ENCODE peak calls at places on chromosome 16, in four cellular contexts. K is PC-9, J is A549, H is suprapubic skin. P is an unnamed sample. For H3K4me1, the result is how much of the 10 kb centered on the place peaks cover.

GRCh38 chr16:23863511-23864422 is 28.0 kb downstream of the PRKCB start:
- DNase-seq in K (no peak), J (no peak), H (no peak), P (no peak)

GRCh38 chr16:89373355-89374110 is 116.8 kb downstream of the ANKRD11 start:
- DNase-seq in K (no peak), J (no peak), H (no peak), P (no peak)

GRCh38 chr16:55418586-55418985 is 60.4 kb upstream of the MMP2 start:
- DNase-seq in K (no peak), J (no peak), H (no peak), P (no peak)

GRCh38 chr16:78926723-78927200 is 673.8 kb downstream of the MAF start:
- DNase-seq in K (no peak), J (no peak), H (no peak), P (no peak)

GRCh38 chr16:11151156-11151904 is 104.7 kb downstream of the SOCS1 start:
- DNase-seq in K (peak), J (no peak), H (no peak), P (no peak)

GRCh38 chr16:11224096-11224893 is 31.7 kb downstream of the SOCS1 start:
- DNase-seq in K (no peak), J (no peak), H (peak), P (peak)

GRCh38 chr16:11160676-11161115 is 95.3 kb downstream of the SOCS1 start:
- DNase-seq in K (peak), J (no peak), H (no peak), P (no peak)

GRCh38 chr16:9469512-9469911 is 378.1 kb downstream of the HAPSTR1 start:
- DNase-seq in K (no peak), J (peak), H (no peak), P (no peak)

GRCh38 chr16:23296994-23297393 is 5.1 kb upstream of the SCNN1B start:
- DNase-seq in K (peak), J (peak), H (no peak), P (peak)

GRCh38 chr16:76360384-76360783 is 83.2 kb downstream of the CNTNAP4 start:
- DNase-seq in K (no peak), J (no peak), H (no peak), P (no peak)

GRCh38 chr16:5867250-5867649 is 769.7 kb upstream of the EEF2KMT start:
- DNase-seq in K (no peak), J (no peak), H (no peak), P (no peak)

GRCh38 chr16:28981517-28981916 is 3.3 kb upstream of the LAT start:
- DNase-seq in K (no peak), J (peak), H (no peak), P (peak)

GRCh38 chr16:52364500-52364899 is 182.4 kb downstream of the TOX3 start:
- DNase-seq in K (no peak), J (no peak), H (no peak), P (no peak)

GRCh38 chr16:79008036-79008868 is 592.3 kb downstream of the MAF start:
- DNase-seq in K (peak), J (no peak), H (no peak), P (no peak)

DNA sequence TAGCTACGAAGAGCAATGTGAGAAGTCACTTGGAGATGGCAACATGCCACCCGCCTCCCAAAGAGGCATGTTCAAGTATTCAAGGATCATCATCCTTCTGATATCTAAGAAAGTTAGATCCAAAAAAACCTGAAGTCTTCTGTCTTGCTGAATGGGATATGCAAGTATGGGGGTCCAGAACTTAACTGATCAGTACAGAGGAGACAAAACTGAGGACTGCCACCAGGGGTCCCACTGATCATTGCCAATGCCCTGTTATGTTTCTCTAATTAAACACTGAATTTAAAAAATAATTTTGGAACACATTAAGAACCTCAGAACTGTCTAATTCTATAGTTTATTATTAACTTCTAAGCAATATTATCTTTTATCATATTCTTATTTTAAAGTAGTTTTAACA is 99.7 kb downstream of the CDH8 start:
- DNase-seq in K (no peak), J (no peak), H (no peak), P (no peak)
- TF ChIP-seq CTCF in K (peak), J (no peak), H (no peak), P (no peak)

DNA sequence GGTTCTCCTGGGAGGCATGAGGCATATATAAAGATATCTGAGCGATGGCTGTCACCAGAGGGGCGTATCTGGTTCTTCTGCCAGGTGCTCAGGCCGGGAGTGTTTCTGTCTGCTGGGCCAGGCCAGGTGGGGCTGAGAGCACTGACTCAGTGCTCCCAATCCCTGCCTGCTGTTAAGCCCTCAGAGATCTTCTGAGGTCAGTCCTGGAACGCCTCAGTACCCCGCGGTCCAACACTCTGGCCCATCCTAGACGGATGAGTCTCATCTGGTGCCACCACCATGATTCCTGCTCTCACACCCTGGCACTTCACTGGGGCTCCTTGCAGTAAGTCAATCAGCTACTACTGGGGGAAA is 7.5 kb upstream of the KIFC3 start:
- DNase-seq in K (peak), J (no peak), H (no peak), P (no peak)
- H3K27ac ChIP-seq in K (peak), J (peak), H (peak), P (peak)

DNA sequence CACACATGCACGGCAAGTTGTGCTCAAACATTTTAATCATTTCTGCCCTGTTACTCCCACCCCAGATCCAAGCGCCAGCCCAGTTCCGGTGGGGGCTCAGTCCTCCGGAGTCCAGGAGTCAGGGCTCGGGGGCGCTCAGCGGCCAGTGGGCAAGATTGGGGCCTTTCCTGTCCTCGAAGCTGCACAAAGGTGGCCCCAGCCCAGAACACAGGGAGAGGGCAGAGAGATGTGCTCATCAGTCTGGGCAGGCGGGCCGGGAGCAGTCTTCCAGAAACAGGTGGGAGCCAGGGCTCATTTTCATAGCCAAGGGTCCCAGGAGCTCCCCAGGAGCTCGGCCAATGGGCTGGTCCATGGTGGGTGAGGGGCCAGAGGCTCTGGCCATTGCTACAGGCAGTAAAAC is 4.1 kb downstream of the PRSS8 start:
- DNase-seq in K (no peak), J (no peak), H (no peak), P (no peak)
- H3K4me1 ChIP-seq in K (half or more), J (under half), H (half or more), P (half or more)

GRCh38 chr16:87412371-87412995 is 20.3 kb downstream of the MAP1LC3B start:
- DNase-seq in K (no peak), J (no peak), H (no peak), P (no peak)

GRCh38 chr16:87414251-87414680 is 22.1 kb downstream of the MAP1LC3B start:
- DNase-seq in K (no peak), J (no peak), H (no peak), P (no peak)

GRCh38 chr16:87410958-87411357 is 18.8 kb downstream of the MAP1LC3B start:
- DNase-seq in K (no peak), J (no peak), H (no peak), P (no peak)

GRCh38 chr16:87411375-87412271 is 19.5 kb downstream of the MAP1LC3B start:
- DNase-seq in K (no peak), J (no peak), H (no peak), P (no peak)

GRCh38 chr16:87412996-87413421 is 20.9 kb downstream of the MAP1LC3B start:
- DNase-seq in K (no peak), J (no peak), H (no peak), P (no peak)
- TF ChIP-seq CTCF in K (no peak), J (no peak), H (no peak), P (no peak)

GRCh38 chr16:4378202-4378666 is 6.6 kb downstream of the VASN start:
- DNase-seq in K (no peak), J (no peak), H (peak), P (peak)

GRCh38 chr16:4375717-4376116 is 4.1 kb downstream of the VASN start:
- DNase-seq in K (peak), J (no peak), H (no peak), P (no peak)

GRCh38 chr16:4376820-4377572 is 5.3 kb downstream of the VASN start:
- DNase-seq in K (no peak), J (no peak), H (peak), P (peak)

GRCh38 chr16:4377573-4378146 is 6.0 kb downstream of the VASN start:
- DNase-seq in K (no peak), J (no peak), H (peak), P (no peak)

DNA sequence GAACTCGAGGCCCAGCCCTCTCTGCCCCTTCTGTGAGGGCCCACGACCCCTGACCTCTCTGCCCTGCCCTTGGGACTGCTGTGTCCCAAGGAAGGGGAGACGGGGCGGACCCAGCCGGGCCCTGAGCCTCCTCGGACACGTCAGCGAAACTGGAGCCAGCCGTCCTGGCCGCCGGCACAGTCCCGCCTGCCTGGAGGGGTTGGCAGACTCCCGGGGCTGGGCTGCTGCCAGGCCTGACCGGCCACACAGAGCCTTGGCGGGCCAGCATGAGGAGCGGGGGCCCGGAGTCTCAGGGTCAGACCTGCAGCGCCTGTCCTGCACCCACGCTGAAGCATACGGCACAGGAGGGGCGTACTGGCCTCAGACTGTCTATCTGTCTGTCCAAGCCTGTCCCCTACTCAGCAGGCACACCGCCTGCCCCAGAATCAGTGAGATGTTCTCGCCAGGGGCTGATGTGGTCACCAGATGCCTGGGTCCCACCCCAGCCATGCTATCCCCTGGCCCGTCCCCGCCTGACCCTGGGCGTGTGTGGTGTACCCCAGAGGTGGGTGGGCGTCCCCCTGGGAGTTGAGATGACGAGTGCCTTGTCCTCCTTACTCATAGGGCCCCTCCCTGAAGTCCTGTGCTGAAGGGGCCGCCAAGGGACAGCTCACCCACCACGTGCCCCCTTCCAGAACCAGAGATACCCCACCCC is 4.6 kb downstream of the VASN start:
- DNase-seq in K (no peak), J (no peak), H (peak), P (peak)
- H3K27ac ChIP-seq in K (peak), J (no peak), H (peak), P (peak)

GRCh38 chr16:2156849-2157224 is 1.3 kb downstream of the TRAF7 start:
- DNase-seq in K (no peak), J (no peak), H (no peak), P (no peak)
- H3K4me1 ChIP-seq in K (under half), J (half or more), H (half or more), P (half or more)

GRCh38 chr16:13435415-13435814 is 484.5 kb upstream of the ERCC4 start:
- DNase-seq in K (no peak), J (no peak), H (no peak), P (no peak)
- TF ChIP-seq CTCF in K (no peak), J (no peak), H (no peak), P (no peak)

DNA sequence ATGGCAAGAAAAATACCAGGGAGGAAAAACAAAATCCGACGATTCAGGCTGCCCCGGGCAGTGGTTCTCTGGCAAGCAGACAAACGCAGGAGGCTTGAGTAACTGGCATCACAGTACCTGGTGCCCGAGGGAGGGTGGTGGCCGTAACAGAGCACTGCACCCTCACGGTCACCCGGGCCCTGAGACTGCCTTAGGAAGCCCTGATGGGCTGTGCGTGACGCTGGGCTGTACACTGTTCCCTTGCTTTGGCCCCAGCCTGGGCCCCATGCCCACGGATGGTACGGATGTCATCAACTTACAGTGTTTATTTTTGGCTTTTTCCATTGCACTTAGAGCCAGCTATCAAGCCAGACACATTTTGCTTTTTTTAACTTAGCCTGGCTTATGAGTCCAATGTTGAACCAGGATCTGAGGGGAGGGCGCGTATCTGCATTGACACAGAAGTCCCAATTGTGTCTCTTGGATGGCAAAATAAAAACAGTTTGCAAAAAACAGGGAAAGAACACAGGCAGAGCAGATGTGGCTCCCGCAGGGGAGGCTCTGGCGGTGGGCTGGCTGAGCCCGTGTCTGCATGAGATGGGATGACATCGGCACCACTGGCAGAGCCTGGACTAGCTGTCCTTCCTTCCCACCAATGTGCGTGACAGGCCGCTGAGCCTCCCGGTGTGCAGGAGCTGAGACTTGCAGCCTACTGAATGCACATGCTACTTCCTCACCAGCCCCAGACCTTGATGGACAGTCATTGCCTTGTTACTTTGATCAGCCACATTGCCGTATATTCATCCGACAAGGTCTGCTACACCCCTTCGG is 287.7 kb downstream of the FOXL1 start:
- DNase-seq in K (no peak), J (no peak), H (no peak), P (no peak)
- H3K27ac ChIP-seq in K (no peak), J (no peak), H (no peak), P (no peak)

DNA sequence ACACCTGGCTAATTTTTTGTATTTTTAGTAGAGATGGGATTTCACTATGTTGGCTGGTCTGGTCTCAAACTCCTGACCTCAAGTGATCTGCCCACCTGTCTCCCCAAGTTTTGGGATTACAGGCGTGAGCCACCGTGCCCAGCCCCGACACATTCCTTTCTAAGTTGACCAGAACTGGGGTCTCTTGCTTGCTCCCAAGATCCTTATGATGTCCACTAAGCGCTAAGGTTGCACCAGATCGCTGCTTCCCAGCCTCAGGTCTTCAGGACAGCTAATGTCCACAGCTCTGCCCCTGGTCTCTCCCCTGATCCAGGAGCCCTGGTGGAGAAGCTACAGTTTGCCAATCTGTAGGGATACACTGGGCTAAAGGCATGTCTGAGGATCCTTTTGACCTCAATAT is 29.5 kb downstream of the NSMCE1 start:
- DNase-seq in K (no peak), J (no peak), H (peak), P (no peak)
- H3K4me1 ChIP-seq in K (under half), J (under half), H (half or more), P (under half)

GRCh38 chr16:72124761-72125634 is 31.4 kb downstream of the DHX38 start:
- DNase-seq in K (peak), J (peak), H (peak), P (peak)
- TF ChIP-seq CTCF in K (peak), J (peak), H (peak), P (peak)